ENCODE peak calls at places on chromosomes 12 and 14, in seven cellular contexts. Z is PC-9; B is ascending aorta; C is lung; R is CD8-positive, alpha-beta T cell; W is transverse colon; L is body of pancreas. J is an unnamed sample.
A peak's percentile ranks its signal among the peaks of the same experiment; 100 is the strongest.

GRCh38 chr12:28313631-28314030 is 123.4 kb downstream of the CCDC91 start:
- DNase-seq in Z (no peak), B (no peak), C (no peak), R (no peak), W (no peak), L (no peak), J (no peak)

GRCh38 chr14:105192866-105193731 is 12.0 kb upstream of the NUDT14 start:
- DNase-seq in Z (no peak), B (no peak), C (no peak), R (no peak), W (no peak), L (no peak), J (no peak)

GRCh38 chr14:72907886-72908285 is 14.0 kb upstream of the DPF3 start:
- DNase-seq in Z (no peak), B (no peak), C (no peak), R (no peak), W (no peak), L (no peak), J (no peak)

GRCh38 chr12:128021561-128021960 is 245.4 kb upstream of the TMEM132C start:
- DNase-seq in Z (no peak), B (no peak), C (no peak), R (no peak), W (no peak), L (no peak), J (no peak)

GRCh38 chr14:68979722-68980552 is 835 bp upstream of the ACTN1 start:
- DNase-seq in Z (no peak), B (no peak), C (no peak), R (no peak), W (peak; percentile 61), L (peak; percentile 55), J (peak; percentile 63)

GRCh38 chr12:65636436-65636835 is 187.8 kb upstream of the HMGA2 start:
- DNase-seq in Z (no peak), B (no peak), C (no peak), R (no peak), W (no peak), L (no peak), J (no peak)

GRCh38 chr12:109567967-109568366 is 5.3 kb downstream of the MMAB start:
- DNase-seq in Z (no peak), B (no peak), C (no peak), R (no peak), W (no peak), L (no peak), J (no peak)

GRCh38 chr12:64679487-64679983 is 69.2 kb downstream of the RASSF3 start:
- DNase-seq in Z (peak; percentile 68), B (peak; percentile 81), C (peak; percentile 72), R (peak; percentile 57), W (peak; percentile 81), L (peak; percentile 38), J (no peak)

GRCh38 chr12:113906411-113907200 is 59.5 kb downstream of the RBM19 start:
- DNase-seq in Z (no peak), B (no peak), C (no peak), R (no peak), W (no peak), L (no peak), J (no peak)

GRCh38 chr14:103185051-103186027 is 62.1 kb downstream of the TNFAIP2 start:
- DNase-seq in Z (peak; percentile 49), B (no peak), C (no peak), R (no peak), W (no peak), L (no peak), J (no peak)

GRCh38 chr12:4216542-4216927 is 57.0 kb upstream of the CCND2 start:
- DNase-seq in Z (no peak), B (no peak), C (no peak), R (no peak), W (no peak), L (no peak), J (no peak)

GRCh38 chr12:50070314-50071060 is 13.1 kb downstream of the ASIC1 start:
- DNase-seq in Z (peak; percentile 78), B (no peak), C (peak; percentile 86), R (peak; percentile 39), W (peak; percentile 86), L (peak; percentile 83), J (peak; percentile 81)

GRCh38 chr14:35534130-35534883 is at the start of gene INSM2:
- DNase-seq in Z (no peak), B (no peak), C (no peak), R (no peak), W (no peak), L (peak; percentile 15), J (no peak)

GRCh38 chr14:37592288-37593274 is 2.5 kb downstream of the FOXA1 start:
- DNase-seq in Z (peak; percentile 47), B (no peak), C (no peak), R (no peak), W (peak; percentile 31), L (no peak), J (peak; percentile 63)

GRCh38 chr12:121087467-121088207 is 45.0 kb upstream of the P2RX7 start:
- DNase-seq in Z (no peak), B (no peak), C (no peak), R (no peak), W (no peak), L (no peak), J (no peak)

GRCh38 chr12:108839011-108839889 is 18.1 kb downstream of the SSH1 start:
- DNase-seq in Z (no peak), B (peak; percentile 72), C (no peak), R (no peak), W (no peak), L (peak; percentile 28), J (no peak)

GRCh38 chr14:60514378-60515243 is 5.7 kb downstream of the SIX6 start:
- DNase-seq in Z (peak; percentile 28), B (no peak), C (no peak), R (no peak), W (no peak), L (no peak), J (no peak)

GRCh38 chr14:66575939-66576338 is 68.0 kb downstream of the GPHN start:
- DNase-seq in Z (no peak), B (no peak), C (no peak), R (no peak), W (no peak), L (no peak), J (no peak)

GRCh38 chr14:92633274-92633616 is 115.2 kb downstream of the LGMN start:
- DNase-seq in Z (no peak), B (no peak), C (no peak), R (no peak), W (no peak), L (no peak), J (no peak)

GRCh38 chr14:31968107-31968810 is 108.8 kb upstream of the ARHGAP5 start:
- DNase-seq in Z (no peak), B (no peak), C (no peak), R (no peak), W (no peak), L (no peak), J (no peak)

GRCh38 chr12:91003737-91004136 is 1.0 kb downstream of the EPYC start:
- DNase-seq in Z (no peak), B (no peak), C (no peak), R (no peak), W (no peak), L (no peak), J (no peak)

GRCh38 chr14:87712386-87713113 is 280.4 kb downstream of the GALC start:
- DNase-seq in Z (no peak), B (no peak), C (no peak), R (no peak), W (no peak), L (no peak), J (no peak)

DNA sequence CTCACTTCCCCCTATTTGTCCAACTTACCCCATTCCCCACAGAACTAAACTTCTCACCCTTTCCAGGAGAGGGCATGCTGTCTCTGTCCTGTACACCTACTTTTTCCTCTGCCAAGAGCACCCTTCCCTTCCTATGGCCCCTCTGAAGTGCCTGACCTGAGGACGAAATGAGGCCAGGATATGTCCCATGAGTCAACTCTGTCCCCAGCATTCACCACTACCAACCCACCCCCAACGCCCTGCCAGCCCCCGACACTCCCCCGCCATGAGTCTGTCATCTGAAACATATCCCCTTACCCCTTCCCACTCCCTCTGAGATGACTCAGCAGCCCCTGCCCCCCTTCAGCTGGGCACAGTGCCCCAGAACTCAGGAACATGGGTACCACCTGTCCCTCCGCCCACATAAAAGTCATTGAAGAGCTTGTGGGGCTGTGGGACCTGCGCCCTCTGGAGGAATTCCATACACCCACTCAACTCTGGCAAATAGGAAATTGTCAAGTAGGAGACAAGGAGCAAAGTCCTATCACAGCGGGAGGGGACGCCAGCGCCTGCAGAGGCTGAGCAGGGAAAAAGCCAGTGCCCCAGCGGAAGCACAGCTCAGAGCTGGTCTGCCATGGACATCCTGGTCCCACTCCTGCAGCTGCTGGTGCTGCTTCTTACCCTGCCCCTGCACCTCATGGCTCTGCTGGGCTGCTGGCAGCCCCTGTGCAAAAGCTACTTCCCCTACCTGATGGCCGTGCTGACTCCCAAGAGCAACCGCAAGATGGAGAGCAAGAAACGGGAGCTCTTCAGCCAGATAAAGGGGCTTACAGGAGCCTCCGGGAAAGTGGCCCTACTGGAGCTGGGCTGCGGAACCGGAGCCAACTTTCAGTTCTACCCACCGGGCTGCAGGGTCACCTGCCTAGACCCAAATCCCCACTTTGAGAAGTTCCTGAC is 26.3 kb downstream of the ITGA7 start:
- DNase-seq in Z (peak; percentile 37), B (peak; percentile 38), C (peak; percentile 77), R (no peak), W (peak; percentile 85), L (peak; percentile 67), J (peak; percentile 92)
- H3K27ac ChIP-seq in Z (no peak overlapping the region), B (peak overlapping the region; percentile 4), C (peak overlapping the region; percentile 68), R (no peak overlapping the region), W (peak overlapping the region; percentile 76), L (peak overlapping the region; percentile 41), J (peak overlapping the region; percentile 58)

GRCh38 chr14:96752156-96752555 is 45.0 kb upstream of the VRK1 start:
- DNase-seq in Z (no peak), B (no peak), C (no peak), R (no peak), W (no peak), L (no peak), J (no peak)

GRCh38 chr14:96754845-96755184 is 42.4 kb upstream of the VRK1 start:
- DNase-seq in Z (no peak), B (no peak), C (no peak), R (no peak), W (no peak), L (no peak), J (no peak)

GRCh38 chr14:96751505-96751904 is 45.7 kb upstream of the VRK1 start:
- DNase-seq in Z (no peak), B (no peak), C (no peak), R (no peak), W (no peak), L (no peak), J (no peak)

GRCh38 chr14:96754162-96754844 is 42.9 kb upstream of the VRK1 start:
- DNase-seq in Z (no peak), B (no peak), C (no peak), R (no peak), W (no peak), L (no peak), J (no peak)

GRCh38 chr14:96752594-96752993 is 44.6 kb upstream of the VRK1 start:
- DNase-seq in Z (no peak), B (no peak), C (no peak), R (no peak), W (no peak), L (no peak), J (no peak)
- H3K4me1 ChIP-seq in Z (no peaks in the 10 kb centered on the region), B (no peaks in the 10 kb centered on the region), C (no peaks in the 10 kb centered on the region), R (no peaks in the 10 kb centered on the region), W (no peaks in the 10 kb centered on the region), L (no peaks in the 10 kb centered on the region), J (no peaks in the 10 kb centered on the region)

GRCh38 chr14:44700184-44700583 is 193.1 kb upstream of the FSCB start:
- DNase-seq in Z (no peak), B (no peak), C (no peak), R (no peak), W (no peak), L (no peak), J (no peak)
- H3K27ac ChIP-seq in Z (no peak overlapping the region), B (no peak overlapping the region), C (no peak overlapping the region), R (no peak overlapping the region), W (no peak overlapping the region), L (no peak overlapping the region), J (no peak overlapping the region)

GRCh38 chr12:3189282-3189681 is 112.1 kb downstream of the TSPAN9 start:
- DNase-seq in Z (no peak), B (no peak), C (no peak), R (no peak), W (no peak), L (no peak), J (no peak)
- H3K4me1 ChIP-seq in Z (no peaks in the 10 kb centered on the region), B (peaks cover 7% of the 10 kb centered on the region), C (peaks cover 32% of the 10 kb centered on the region), R (no peaks in the 10 kb centered on the region), W (no peaks in the 10 kb centered on the region), L (peaks cover 16% of the 10 kb centered on the region), J (no peaks in the 10 kb centered on the region)